ENCODE peak calls at places on chromosomes 5 and 9, in five cellular contexts. X, I, L, P and W are unnamed samples. For H3K36me3, the result is how much of the 10 kb centered on the place peaks cover.

GRCh38 chr9:74355107-74355506 is 142.0 kb upstream of the RORB start:
- DNase-seq in X (no peak), I (no peak), L (no peak), P (no peak), W (no peak)

GRCh38 chr5:76303917-76304316 is 99.2 kb upstream of the IQGAP2 start:
- DNase-seq in X (peak), I (no peak), L (peak), P (no peak), W (peak)

GRCh38 chr9:22147818-22148573 is 138.9 kb upstream of the CDKN2B start:
- DNase-seq in X (no peak), I (no peak), L (no peak), P (no peak), W (no peak)

GRCh38 chr9:112705773-112706427 is 12.0 kb downstream of the INIP start:
- DNase-seq in X (peak), I (no peak), L (no peak), P (peak), W (no peak)

GRCh38 chr5:911601-912000 is 18.9 kb downstream of the TRIP13 start:
- DNase-seq in X (no peak), I (no peak), L (no peak), P (no peak), W (no peak)

GRCh38 chr9:108182950-108183381 is 672.8 kb downstream of the ACTL7B start:
- DNase-seq in X (no peak), I (no peak), L (no peak), P (no peak), W (peak)

GRCh38 chr5:98510111-98510510 is 263.4 kb upstream of the RGMB start:
- DNase-seq in X (peak), I (no peak), L (no peak), P (no peak), W (no peak)

GRCh38 chr9:87683751-87684626 is 41.9 kb upstream of the CTSL start:
- DNase-seq in X (no peak), I (no peak), L (no peak), P (no peak), W (no peak)

GRCh38 chr9:95313010-95313498 is 4.5 kb downstream of the FANCC start:
- DNase-seq in X (peak), I (peak), L (peak), P (peak), W (peak)

GRCh38 chr9:107734231-107735014 is 244.9 kb upstream of the KLF4 start:
- DNase-seq in X (no peak), I (no peak), L (no peak), P (peak), W (no peak)

GRCh38 chr5:150412319-150413175 is at the start of gene CD74:
- DNase-seq in X (peak), I (peak), L (peak), P (peak), W (peak)

GRCh38 chr9:107919263-107919662 is 429.7 kb upstream of the KLF4 start:
- DNase-seq in X (no peak), I (no peak), L (no peak), P (no peak), W (no peak)

GRCh38 chr9:125752070-125752628 is 5.0 kb downstream of the PBX3 start:
- DNase-seq in X (no peak), I (no peak), L (no peak), P (no peak), W (no peak)

GRCh38 chr9:88535226-88535931 is 401 bp downstream of the NXNL2 start:
- DNase-seq in X (peak), I (no peak), L (no peak), P (no peak), W (peak)

GRCh38 chr5:137264573-137264972 is 234.6 kb downstream of the SPOCK1 start:
- DNase-seq in X (no peak), I (no peak), L (no peak), P (no peak), W (no peak)

GRCh38 chr5:171954721-171955120 is 51.7 kb downstream of the FBXW11 start:
- DNase-seq in X (no peak), I (no peak), L (no peak), P (no peak), W (no peak)

GRCh38 chr9:96392263-96392662 is 8.8 kb upstream of the SLC35D2 start:
- DNase-seq in X (no peak), I (no peak), L (peak), P (no peak), W (no peak)

GRCh38 chr5:135309391-135310327 is 89.4 kb downstream of the MACROH2A1 start:
- DNase-seq in X (no peak), I (no peak), L (no peak), P (no peak), W (no peak)

GRCh38 chr9:111890254-111890791 is 6.3 kb upstream of the UGCG start:
- DNase-seq in X (no peak), I (no peak), L (no peak), P (no peak), W (no peak)

GRCh38 chr5:125065736-125066135 is 319.3 kb upstream of the ZNF608 start:
- DNase-seq in X (no peak), I (no peak), L (no peak), P (no peak), W (no peak)

GRCh38 chr9:90044710-90045151 is 439.9 kb downstream of the GADD45G start:
- DNase-seq in X (no peak), I (no peak), L (no peak), P (no peak), W (no peak)

GRCh38 chr5:1524799-1525623 is 1.3 kb upstream of the LPCAT1 start:
- DNase-seq in X (peak), I (peak), L (no peak), P (peak), W (no peak)

GRCh38 chr5:51159606-51160005 is 223.6 kb upstream of the ISL1 start:
- DNase-seq in X (no peak), I (peak), L (no peak), P (no peak), W (no peak)

GRCh38 chr9:121763561-121764370 is 112.3 kb downstream of the DAB2IP start:
- DNase-seq in X (no peak), I (no peak), L (no peak), P (no peak), W (no peak)

GRCh38 chr5:58620336-58620735 is 37.5 kb downstream of the RAB3C start:
- DNase-seq in X (no peak), I (no peak), L (no peak), P (no peak), W (no peak)

GRCh38 chr5:157516626-157517325 is 56.8 kb downstream of the NIPAL4 start:
- DNase-seq in X (peak), I (no peak), L (no peak), P (peak), W (no peak)

GRCh38 chr5:14142856-14143508 is at the start of gene TRIO:
- DNase-seq in X (peak), I (peak), L (peak), P (peak), W (peak)

GRCh38 chr5:2008851-2009629 is 126.3 kb upstream of the IRX4 start:
- DNase-seq in X (no peak), I (no peak), L (no peak), P (no peak), W (no peak)

GRCh38 chr5:134554319-134555222 is 29.1 kb downstream of the JADE2 start:
- DNase-seq in X (peak), I (peak), L (no peak), P (peak), W (peak)

GRCh38 chr5:61966991-61967390 is 339.0 kb upstream of the KIF2A start:
- DNase-seq in X (no peak), I (no peak), L (no peak), P (no peak), W (no peak)

GRCh38 chr9:128120741-128121465 is 6.6 kb downstream of the PTGES2 start:
- DNase-seq in X (no peak), I (peak), L (no peak), P (no peak), W (no peak)

GRCh38 chr9:98807811-98808195 is 333 bp downstream of the GALNT12 start:
- DNase-seq in X (peak), I (no peak), L (no peak), P (no peak), W (no peak)

GRCh38 chr9:116275418-116276295 is 122.1 kb downstream of the PAPPA start:
- DNase-seq in X (no peak), I (no peak), L (no peak), P (no peak), W (no peak)

GRCh38 chr5:177355162-177355867 is 2.4 kb upstream of the RGS14 start:
- DNase-seq in X (no peak), I (no peak), L (no peak), P (no peak), W (no peak)

GRCh38 chr5:177356756-177357458 is 817 bp upstream of the RGS14 start:
- DNase-seq in X (no peak), I (no peak), L (no peak), P (no peak), W (no peak)

GRCh38 chr5:177354256-177354655 is 2.8 kb upstream of the LMAN2 start:
- DNase-seq in X (no peak), I (no peak), L (no peak), P (no peak), W (no peak)

GRCh38 chr5:177354716-177355115 is 3.0 kb upstream of the RGS14 start:
- DNase-seq in X (no peak), I (no peak), L (no peak), P (no peak), W (no peak)

DNA sequence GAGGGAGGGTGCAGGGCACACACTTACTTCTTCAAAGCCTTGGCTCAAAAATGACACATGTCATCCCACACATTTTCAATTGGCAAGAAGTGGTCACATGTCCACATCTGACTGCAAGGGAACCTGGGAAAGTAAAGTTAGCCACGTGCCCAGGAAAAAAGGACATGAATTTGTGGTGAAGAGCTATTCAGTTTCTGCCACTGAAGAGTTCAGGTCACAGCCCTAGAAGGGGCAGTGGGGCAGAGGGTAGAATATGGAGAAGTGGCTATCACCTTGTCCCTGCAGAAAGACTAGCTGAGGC is 1.9 kb upstream of the RGS14 start:
- DNase-seq in X (no peak), I (no peak), L (no peak), P (no peak), W (no peak)
- TF ChIP-seq CTCF in X (no peak), I (no peak), L (no peak), P (no peak), W (no peak)

DNA sequence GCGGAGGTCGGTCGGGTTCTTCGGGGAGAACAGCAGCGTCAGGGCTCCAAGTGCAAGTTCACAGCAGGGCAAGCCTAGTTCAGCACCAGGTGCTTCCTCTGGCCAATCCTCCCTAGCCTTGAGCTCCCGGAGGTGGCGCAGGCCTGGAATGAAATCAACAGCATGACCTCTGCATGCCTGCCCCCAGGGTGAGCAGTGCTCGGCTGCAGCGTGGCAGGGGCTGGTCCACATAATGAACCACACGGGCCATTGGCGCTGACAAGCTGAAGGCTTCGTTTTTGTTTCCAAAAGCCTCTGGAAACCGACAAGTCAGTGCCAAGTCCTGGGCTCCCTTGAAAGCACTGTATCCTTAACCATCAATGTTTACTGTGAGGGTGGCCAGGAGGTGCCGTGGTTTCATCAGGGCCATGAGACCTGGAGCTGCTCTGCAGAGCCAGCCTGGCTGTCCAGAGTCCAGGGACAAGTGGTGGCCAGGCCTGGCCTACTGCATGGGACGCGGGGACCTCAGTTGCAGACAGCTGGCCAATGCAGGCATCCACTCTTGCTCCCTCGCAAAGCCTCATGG is 2.1 kb upstream of the INPP5E start:
- DNase-seq in X (no peak), I (no peak), L (no peak), P (no peak), W (no peak)
- H3K36me3 ChIP-seq in X (under half), I (half or more), L (under half), P (under half), W (under half)

DNA sequence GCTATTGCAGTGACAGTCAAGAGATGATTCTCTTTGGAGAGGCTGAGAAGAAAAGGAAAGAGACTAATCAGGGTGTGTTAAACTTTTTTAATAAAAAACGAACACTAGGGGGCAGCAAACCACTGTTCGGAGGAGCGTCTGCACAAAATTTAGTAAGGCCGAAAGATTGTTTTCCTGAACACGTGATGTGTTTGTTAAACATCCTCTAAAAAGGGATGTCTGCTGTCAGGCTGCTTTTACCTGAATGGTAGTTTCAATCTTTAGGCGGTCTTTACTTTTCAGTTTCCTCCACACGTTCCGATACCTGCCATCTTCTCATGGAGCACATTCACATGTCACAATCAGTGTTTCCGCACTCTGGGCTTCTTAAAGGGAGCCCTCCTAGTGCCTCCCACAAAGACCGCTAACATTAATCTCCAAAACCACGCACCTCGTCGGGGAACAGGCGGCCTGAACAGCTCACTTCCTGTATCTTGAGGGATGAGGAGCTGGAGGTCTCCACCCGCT is 125.2 kb downstream of the GPBP1 start:
- DNase-seq in X (peak), I (no peak), L (peak), P (peak), W (peak)
- TF ChIP-seq CTCF in X (peak), I (peak), L (peak), P (peak), W (peak)

GRCh38 chr9:78786794-78787193 is 489.9 kb downstream of the PSAT1 start:
- DNase-seq in X (no peak), I (no peak), L (no peak), P (no peak), W (no peak)

GRCh38 chr9:78782858-78783257 is 485.9 kb downstream of the PSAT1 start:
- DNase-seq in X (no peak), I (no peak), L (no peak), P (no peak), W (no peak)

GRCh38 chr9:78781681-78782080 is 484.8 kb downstream of the PSAT1 start:
- DNase-seq in X (no peak), I (no peak), L (no peak), P (no peak), W (no peak)

GRCh38 chr9:78782234-78782633 is 485.3 kb downstream of the PSAT1 start:
- DNase-seq in X (no peak), I (no peak), L (no peak), P (no peak), W (no peak)

GRCh38 chr9:78783743-78784142 is 486.8 kb downstream of the PSAT1 start:
- DNase-seq in X (no peak), I (no peak), L (no peak), P (no peak), W (no peak)
- H3K36me3 ChIP-seq in X (under half), I (under half), L (under half), P (under half), W (under half)

DNA sequence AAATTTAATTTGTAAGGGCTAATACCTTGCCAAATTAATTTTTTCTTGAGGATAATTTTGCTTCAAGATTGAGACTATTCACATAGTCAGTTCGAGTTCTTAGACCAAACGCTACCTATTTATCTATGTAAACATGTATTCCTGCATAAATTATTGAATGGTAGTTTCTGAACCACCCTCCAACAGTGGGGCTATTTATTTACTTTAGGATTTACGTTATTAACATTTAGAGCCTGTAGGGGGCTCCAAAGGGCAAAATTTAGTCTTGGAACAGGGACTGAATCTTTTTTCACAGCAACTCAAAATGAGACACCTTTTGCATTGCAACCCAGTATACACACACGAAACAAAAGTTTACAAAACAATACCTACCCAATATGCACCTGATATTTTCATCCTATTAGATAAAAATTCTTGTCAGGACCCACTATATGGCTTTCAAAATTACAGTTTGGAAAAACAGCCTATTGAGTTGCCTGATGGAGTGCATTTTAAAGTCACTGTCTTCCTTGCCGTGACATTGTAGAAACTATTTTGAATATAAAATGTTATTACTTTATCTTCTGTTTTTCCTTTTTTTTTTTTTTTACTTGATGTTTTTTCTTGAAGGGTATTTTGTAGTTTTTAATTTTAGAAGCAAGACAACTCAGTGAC is 47.1 kb upstream of the POU4F3 start:
- DNase-seq in X (no peak), I (no peak), L (no peak), P (no peak), W (no peak)
- TF ChIP-seq CTCF in X (peak), I (peak), L (peak), P (peak), W (peak)

GRCh38 chr5:131460867-131461572 is 174.0 kb downstream of the RAPGEF6 start:
- DNase-seq in X (no peak), I (no peak), L (no peak), P (no peak), W (no peak)

GRCh38 chr5:131459216-131459615 is 175.8 kb downstream of the RAPGEF6 start:
- DNase-seq in X (no peak), I (no peak), L (no peak), P (no peak), W (no peak)

GRCh38 chr5:131460133-131460532 is 174.9 kb downstream of the RAPGEF6 start:
- DNase-seq in X (no peak), I (no peak), L (no peak), P (no peak), W (no peak)

GRCh38 chr5:131461742-131462141 is 173.3 kb downstream of the RAPGEF6 start:
- DNase-seq in X (no peak), I (no peak), L (no peak), P (no peak), W (no peak)

DNA sequence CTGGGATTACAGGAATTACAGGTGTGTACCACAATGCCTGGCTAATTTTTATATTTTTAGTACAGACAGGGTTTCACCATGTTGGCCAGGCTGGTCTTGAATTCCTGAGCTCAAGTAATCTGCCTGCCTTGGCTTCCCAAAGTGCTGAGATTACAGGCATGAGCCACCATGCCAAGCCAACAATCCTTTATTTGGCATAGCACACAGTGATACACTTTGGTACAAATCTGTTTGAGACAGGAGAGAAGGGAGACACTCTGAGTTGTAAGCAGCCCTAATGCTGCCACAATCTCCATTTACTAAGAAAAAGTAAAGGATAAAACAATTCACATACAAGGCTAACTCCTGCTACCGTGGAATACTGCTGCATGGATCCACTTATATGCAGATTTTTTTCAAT is 177.8 kb downstream of the RAPGEF6 start:
- DNase-seq in X (no peak), I (no peak), L (no peak), P (no peak), W (no peak)
- H3K36me3 ChIP-seq in X (under half), I (under half), L (under half), P (under half), W (under half)

GRCh38 chr9:114811969-114812636 is 6.3 kb upstream of the TNFSF15 start:
- DNase-seq in X (no peak), I (no peak), L (no peak), P (no peak), W (no peak)
- TF ChIP-seq CTCF in X (no peak), I (no peak), L (no peak), P (no peak), W (no peak)